ENCODE peak calls at places on chromosome 20, in six cellular contexts. One of them, this sample, is unnamed. For H3K36me3, the result is how much of the 10 kb centered on the place peaks cover.

GRCh38 chr20:57092112-57092899 is 174.1 kb downstream of the BMP7 start:
- DNase-seq in Panc1: no peak
- DNase-seq in BJ: no peak
- DNase-seq in tibial artery: no peak
- DNase-seq in heart left ventricle: peak
- DNase-seq in CD8-positive, alpha-beta T cell: peak
- DNase-seq in this sample: no peak

GRCh38 chr20:47681977-47682812 is 103.1 kb downstream of the SULF2 start:
- DNase-seq in Panc1: no peak
- DNase-seq in BJ: peak
- DNase-seq in tibial artery: no peak
- DNase-seq in heart left ventricle: peak
- DNase-seq in CD8-positive, alpha-beta T cell: no peak
- DNase-seq in this sample: peak

GRCh38 chr20:62902926-62903615 is 23.2 kb downstream of the DIDO1 start:
- DNase-seq in Panc1: no peak
- DNase-seq in BJ: no peak
- DNase-seq in tibial artery: no peak
- DNase-seq in heart left ventricle: no peak
- DNase-seq in CD8-positive, alpha-beta T cell: no peak
- DNase-seq in this sample: no peak

GRCh38 chr20:58850693-58851174 is at the start of gene GNAS-AS1:
- DNase-seq in Panc1: no peak
- DNase-seq in BJ: no peak
- DNase-seq in tibial artery: peak
- DNase-seq in heart left ventricle: peak
- DNase-seq in CD8-positive, alpha-beta T cell: peak
- DNase-seq in this sample: peak

GRCh38 chr20:19095762-19096161 is 116.7 kb upstream of the SLC24A3 start:
- DNase-seq in Panc1: no peak
- DNase-seq in BJ: no peak
- DNase-seq in tibial artery: no peak
- DNase-seq in heart left ventricle: no peak
- DNase-seq in CD8-positive, alpha-beta T cell: no peak
- DNase-seq in this sample: no peak

GRCh38 chr20:20231528-20232298 is 136.2 kb upstream of the INSM1 start:
- DNase-seq in Panc1: no peak
- DNase-seq in BJ: no peak
- DNase-seq in tibial artery: no peak
- DNase-seq in heart left ventricle: no peak
- DNase-seq in CD8-positive, alpha-beta T cell: no peak
- DNase-seq in this sample: no peak

GRCh38 chr20:62253398-62253797 is 15.1 kb downstream of the OSBPL2 start:
- DNase-seq in Panc1: no peak
- DNase-seq in BJ: no peak
- DNase-seq in tibial artery: no peak
- DNase-seq in heart left ventricle: no peak
- DNase-seq in CD8-positive, alpha-beta T cell: no peak
- DNase-seq in this sample: peak

GRCh38 chr20:40493551-40493950 is 195.5 kb downstream of the MAFB start:
- DNase-seq in Panc1: no peak
- DNase-seq in BJ: no peak
- DNase-seq in tibial artery: no peak
- DNase-seq in heart left ventricle: no peak
- DNase-seq in CD8-positive, alpha-beta T cell: no peak
- DNase-seq in this sample: no peak

GRCh38 chr20:10963717-10964266 is 290.0 kb upstream of the JAG1 start:
- DNase-seq in Panc1: no peak
- DNase-seq in BJ: no peak
- DNase-seq in tibial artery: no peak
- DNase-seq in heart left ventricle: no peak
- DNase-seq in CD8-positive, alpha-beta T cell: no peak
- DNase-seq in this sample: no peak

GRCh38 chr20:55160022-55160421 is 684.6 kb downstream of the DOK5 start:
- DNase-seq in Panc1: no peak
- DNase-seq in BJ: peak
- DNase-seq in tibial artery: no peak
- DNase-seq in heart left ventricle: no peak
- DNase-seq in CD8-positive, alpha-beta T cell: no peak
- DNase-seq in this sample: no peak

GRCh38 chr20:13700761-13701160 is 62.0 kb upstream of the TASP1 start:
- DNase-seq in Panc1: no peak
- DNase-seq in BJ: no peak
- DNase-seq in tibial artery: no peak
- DNase-seq in heart left ventricle: no peak
- DNase-seq in CD8-positive, alpha-beta T cell: no peak
- DNase-seq in this sample: no peak

GRCh38 chr20:1434571-1435336 is 31.9 kb downstream of the NSFL1C start:
- DNase-seq in Panc1: no peak
- DNase-seq in BJ: no peak
- DNase-seq in tibial artery: no peak
- DNase-seq in heart left ventricle: peak
- DNase-seq in CD8-positive, alpha-beta T cell: peak
- DNase-seq in this sample: no peak

GRCh38 chr20:53769041-53769440 is 175.4 kb upstream of the ZNF217 start:
- DNase-seq in Panc1: no peak
- DNase-seq in BJ: no peak
- DNase-seq in tibial artery: no peak
- DNase-seq in heart left ventricle: no peak
- DNase-seq in CD8-positive, alpha-beta T cell: no peak
- DNase-seq in this sample: no peak

GRCh38 chr20:13771853-13772453 is 12.8 kb downstream of the ESF1 start:
- DNase-seq in Panc1: no peak
- DNase-seq in BJ: no peak
- DNase-seq in tibial artery: no peak
- DNase-seq in heart left ventricle: no peak
- DNase-seq in CD8-positive, alpha-beta T cell: no peak
- DNase-seq in this sample: no peak

GRCh38 chr20:57195023-57195758 is 71.2 kb downstream of the BMP7 start:
- DNase-seq in Panc1: no peak
- DNase-seq in BJ: peak
- DNase-seq in tibial artery: no peak
- DNase-seq in heart left ventricle: no peak
- DNase-seq in CD8-positive, alpha-beta T cell: no peak
- DNase-seq in this sample: no peak

GRCh38 chr20:57400262-57400701 is 9.1 kb downstream of the RBM38 start:
- DNase-seq in Panc1: no peak
- DNase-seq in BJ: no peak
- DNase-seq in tibial artery: no peak
- DNase-seq in heart left ventricle: no peak
- DNase-seq in CD8-positive, alpha-beta T cell: no peak
- DNase-seq in this sample: no peak

GRCh38 chr20:62592506-62593177 is 49.7 kb upstream of the SLCO4A1 start:
- DNase-seq in Panc1: no peak
- DNase-seq in BJ: no peak
- DNase-seq in tibial artery: no peak
- DNase-seq in heart left ventricle: no peak
- DNase-seq in CD8-positive, alpha-beta T cell: no peak
- DNase-seq in this sample: peak

GRCh38 chr20:3378138-3378537 is 29.3 kb downstream of the DNAAF9 start:
- DNase-seq in Panc1: no peak
- DNase-seq in BJ: no peak
- DNase-seq in tibial artery: no peak
- DNase-seq in heart left ventricle: peak
- DNase-seq in CD8-positive, alpha-beta T cell: no peak
- DNase-seq in this sample: no peak

GRCh38 chr20:39214778-39215177 is 252.6 kb downstream of the DHX35 start:
- DNase-seq in Panc1: no peak
- DNase-seq in BJ: no peak
- DNase-seq in tibial artery: no peak
- DNase-seq in heart left ventricle: no peak
- DNase-seq in CD8-positive, alpha-beta T cell: no peak
- DNase-seq in this sample: no peak

GRCh38 chr20:46226602-46227001 is 81.7 kb downstream of the CDH22 start:
- DNase-seq in Panc1: no peak
- DNase-seq in BJ: no peak
- DNase-seq in tibial artery: no peak
- DNase-seq in heart left ventricle: no peak
- DNase-seq in CD8-positive, alpha-beta T cell: no peak
- DNase-seq in this sample: no peak

GRCh38 chr20:22974354-22974753 is 60.8 kb upstream of the SSTR4 start:
- DNase-seq in Panc1: no peak
- DNase-seq in BJ: no peak
- DNase-seq in tibial artery: no peak
- DNase-seq in heart left ventricle: no peak
- DNase-seq in CD8-positive, alpha-beta T cell: no peak
- DNase-seq in this sample: no peak

GRCh38 chr20:47351643-47352331 is 4.7 kb downstream of the ZMYND8 start:
- DNase-seq in Panc1: no peak
- DNase-seq in BJ: no peak
- DNase-seq in tibial artery: no peak
- DNase-seq in heart left ventricle: no peak
- DNase-seq in CD8-positive, alpha-beta T cell: no peak
- DNase-seq in this sample: no peak

GRCh38 chr20:39083781-39084180 is 121.6 kb downstream of the DHX35 start:
- DNase-seq in Panc1: no peak
- DNase-seq in BJ: no peak
- DNase-seq in tibial artery: no peak
- DNase-seq in heart left ventricle: no peak
- DNase-seq in CD8-positive, alpha-beta T cell: no peak
- DNase-seq in this sample: no peak

DNA sequence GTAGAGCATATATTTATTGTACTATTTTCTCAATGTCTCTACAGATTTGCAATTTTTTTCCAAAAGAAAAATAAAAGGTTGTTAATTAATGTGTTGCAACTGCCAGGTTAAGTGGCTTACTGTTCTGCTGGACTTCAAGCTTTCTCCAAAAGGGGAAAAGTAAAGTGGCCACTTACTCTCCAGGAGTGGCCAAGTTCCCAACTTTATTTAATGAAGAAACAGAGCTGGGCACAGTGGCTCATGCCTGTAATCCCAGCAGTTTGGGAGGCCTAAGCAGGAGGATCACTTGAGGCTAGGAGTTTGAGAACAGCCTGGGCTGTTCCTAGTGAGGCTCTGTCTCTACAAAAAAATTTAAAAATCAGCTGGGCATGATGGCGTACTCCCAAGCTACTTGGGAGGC is 48.8 kb downstream of the B4GALT5 start:
- DNase-seq in Panc1: no peak
- DNase-seq in BJ: no peak
- DNase-seq in tibial artery: no peak
- DNase-seq in heart left ventricle: no peak
- DNase-seq in CD8-positive, alpha-beta T cell: no peak
- DNase-seq in this sample: no peak
- TF ChIP-seq CTCF in Panc1: no peak
- TF ChIP-seq CTCF in BJ: no peak
- TF ChIP-seq CTCF in tibial artery: no peak
- TF ChIP-seq CTCF in heart left ventricle: no peak
- TF ChIP-seq CTCF in CD8-positive, alpha-beta T cell: no peak
- TF ChIP-seq CTCF in this sample: no peak

GRCh38 chr20:427849-428657 is 20.0 kb downstream of the RBCK1 start:
- DNase-seq in Panc1: no peak
- DNase-seq in BJ: no peak
- DNase-seq in tibial artery: peak
- DNase-seq in heart left ventricle: no peak
- DNase-seq in CD8-positive, alpha-beta T cell: no peak
- DNase-seq in this sample: no peak
- H3K36me3 ChIP-seq in Panc1: under half
- H3K36me3 ChIP-seq in BJ: under half
- H3K36me3 ChIP-seq in tibial artery: half or more
- H3K36me3 ChIP-seq in heart left ventricle: under half
- H3K36me3 ChIP-seq in CD8-positive, alpha-beta T cell: under half
- H3K36me3 ChIP-seq in this sample: under half

DNA sequence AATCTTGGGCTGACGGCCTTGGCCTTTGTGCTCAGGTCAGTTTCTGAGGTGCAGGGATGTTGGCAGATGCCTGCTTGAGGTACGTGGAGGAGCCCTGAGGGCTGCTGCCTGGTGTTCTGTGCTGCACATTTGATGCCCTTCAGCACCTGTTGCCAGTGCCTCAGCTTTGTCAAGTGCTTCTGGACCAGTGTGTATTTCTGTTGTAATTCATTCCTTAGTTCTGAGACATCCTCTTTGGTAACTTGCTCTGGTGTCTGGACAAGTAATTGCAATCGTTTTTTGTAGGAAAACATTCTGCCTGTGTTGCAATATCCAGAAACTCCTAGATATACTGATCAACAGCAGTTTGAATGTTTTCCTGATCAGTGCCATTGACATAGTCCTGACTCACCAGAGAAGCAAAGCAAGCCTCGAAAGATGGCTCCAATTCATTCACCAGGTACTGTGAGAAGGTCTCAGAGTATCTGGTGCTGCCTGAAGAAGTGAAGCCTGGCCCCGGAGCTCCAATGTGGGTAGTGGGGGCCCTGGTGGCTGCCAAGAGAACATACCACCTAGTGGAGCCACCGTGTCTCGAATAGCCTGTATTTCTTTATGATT is 26.7 kb downstream of the ZNF337 start:
- DNase-seq in Panc1: no peak
- DNase-seq in BJ: peak
- DNase-seq in tibial artery: no peak
- DNase-seq in heart left ventricle: no peak
- DNase-seq in CD8-positive, alpha-beta T cell: no peak
- DNase-seq in this sample: no peak
- TF ChIP-seq CTCF in Panc1: no peak
- TF ChIP-seq CTCF in BJ: peak
- TF ChIP-seq CTCF in tibial artery: no peak
- TF ChIP-seq CTCF in heart left ventricle: no peak
- TF ChIP-seq CTCF in CD8-positive, alpha-beta T cell: no peak
- TF ChIP-seq CTCF in this sample: no peak

GRCh38 chr20:32798046-32798985 is 21.4 kb upstream of the MAPRE1 start:
- DNase-seq in Panc1: no peak
- DNase-seq in BJ: no peak
- DNase-seq in tibial artery: no peak
- DNase-seq in heart left ventricle: no peak
- DNase-seq in CD8-positive, alpha-beta T cell: no peak
- DNase-seq in this sample: no peak
- H3K36me3 ChIP-seq in Panc1: under half
- H3K36me3 ChIP-seq in BJ: under half
- H3K36me3 ChIP-seq in tibial artery: under half
- H3K36me3 ChIP-seq in heart left ventricle: under half
- H3K36me3 ChIP-seq in CD8-positive, alpha-beta T cell: under half
- H3K36me3 ChIP-seq in this sample: under half

This sample was measured in left lung.